ENCODE peak calls at places on chromosomes 5 and 9, in nine cellular contexts. E, G, Q, A, T, Z, J, M and L are unnamed samples. For H3K9me3, the result is how much of the 10 kb centered on the place peaks cover.

GRCh38 chr5:107519900-107520354 is 150.8 kb downstream of the EFNA5 start:
- DNase-seq in E (no peak), G (no peak), Q (no peak), A (no peak), T (no peak), Z (peak), J (peak), M (no peak), L (no peak)

GRCh38 chr9:135726138-135726853 is 24.3 kb downstream of the KCNT1 start:
- DNase-seq in E (no peak), G (no peak), Q (no peak), A (no peak), T (no peak), Z (no peak), J (no peak), M (no peak), L (no peak)

GRCh38 chr9:15373201-15373530 is 49.5 kb upstream of the SNAPC3 start:
- DNase-seq in E (no peak), G (no peak), Q (no peak), A (no peak), T (no peak), Z (no peak), J (no peak), M (no peak), L (no peak)

GRCh38 chr9:7467186-7467585 is 332.4 kb downstream of the DMAC1 start:
- DNase-seq in E (no peak), G (no peak), Q (no peak), A (no peak), T (no peak), Z (no peak), J (no peak), M (no peak), L (no peak)

GRCh38 chr5:148005788-148006520 is 57.8 kb upstream of the SPINK5 start:
- DNase-seq in E (no peak), G (no peak), Q (no peak), A (no peak), T (no peak), Z (no peak), J (no peak), M (peak), L (no peak)

GRCh38 chr9:138116521-138116920 is 238.9 kb downstream of the CACNA1B start:
- DNase-seq in E (no peak), G (no peak), Q (no peak), A (no peak), T (no peak), Z (peak), J (no peak), M (no peak), L (no peak)

GRCh38 chr9:130328349-130328801 is 62.8 kb downstream of the HMCN2 start:
- DNase-seq in E (peak), G (no peak), Q (no peak), A (peak), T (peak), Z (no peak), J (no peak), M (no peak), L (peak)

GRCh38 chr5:105168806-105169205 is 1606.2 kb upstream of the NUDT12 start:
- DNase-seq in E (no peak), G (no peak), Q (no peak), A (no peak), T (no peak), Z (no peak), J (no peak), M (no peak), L (no peak)

GRCh38 chr9:115292584-115293271 is 174.8 kb upstream of the TNC start:
- DNase-seq in E (no peak), G (no peak), Q (no peak), A (no peak), T (no peak), Z (no peak), J (no peak), M (no peak), L (no peak)

GRCh38 chr9:115295749-115296148 is 177.8 kb upstream of the TNC start:
- DNase-seq in E (no peak), G (no peak), Q (no peak), A (no peak), T (no peak), Z (no peak), J (no peak), M (no peak), L (no peak)

GRCh38 chr9:115300896-115301295 is 182.9 kb upstream of the TNC start:
- DNase-seq in E (no peak), G (no peak), Q (no peak), A (no peak), T (no peak), Z (no peak), J (no peak), M (no peak), L (no peak)

GRCh38 chr9:115300116-115300515 is 182.2 kb upstream of the TNC start:
- DNase-seq in E (no peak), G (no peak), Q (no peak), A (no peak), T (no peak), Z (no peak), J (no peak), M (no peak), L (no peak)

GRCh38 chr9:115296831-115297565 is 179.0 kb upstream of the TNC start:
- DNase-seq in E (no peak), G (no peak), Q (no peak), A (no peak), T (no peak), Z (no peak), J (no peak), M (no peak), L (no peak)
- H3K9me3 ChIP-seq in E (under half), G (under half), Q (under half), A (under half), T (under half), Z (under half), J (under half), M (under half), L (under half)

GRCh38 chr5:129249891-129250290 is 155.3 kb downstream of the ISOC1 start:
- DNase-seq in E (no peak), G (no peak), Q (no peak), A (no peak), T (no peak), Z (no peak), J (no peak), M (no peak), L (no peak)
- TF ChIP-seq EP300 in E (no peak), G (no peak), Q (no peak), A (no peak), T (no peak), Z (no peak), J (no peak), M (no peak), L (no peak)

DNA sequence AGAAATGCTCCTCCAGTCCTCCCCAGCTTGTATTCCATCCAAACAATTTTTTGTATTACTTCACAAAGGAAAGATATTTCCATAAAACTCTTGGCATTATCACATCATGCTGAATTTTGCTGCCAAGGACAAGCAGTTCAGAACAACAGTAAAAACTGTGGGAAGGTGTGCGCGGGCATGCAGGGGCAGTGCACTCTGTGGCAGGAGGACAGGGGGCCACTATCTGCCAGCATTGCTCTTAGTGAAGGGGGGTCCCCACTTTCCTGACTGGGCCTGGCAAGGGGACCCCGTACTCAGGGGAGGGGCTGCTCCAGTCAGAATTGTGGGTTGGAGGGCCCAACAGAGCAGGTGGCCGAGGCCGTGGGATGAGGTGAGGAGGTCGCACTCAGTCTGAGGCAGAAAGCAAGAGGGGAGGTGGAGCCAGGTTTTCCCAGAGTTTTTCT is 32.8 kb downstream of the ANGPTL2 start:
- DNase-seq in E (peak), G (no peak), Q (no peak), A (peak), T (no peak), Z (no peak), J (no peak), M (no peak), L (no peak)
- H3K27ac ChIP-seq in E (peak), G (no peak), Q (peak), A (peak), T (no peak), Z (no peak), J (no peak), M (no peak), L (peak)

GRCh38 chr9:40911647-40912046 is 216.8 kb downstream of the FOXD4L6 start:
- DNase-seq in E (no peak), G (no peak), Q (no peak), A (no peak), T (no peak), Z (no peak), J (no peak), M (no peak), L (peak)

GRCh38 chr9:40913928-40914673 is 214.4 kb downstream of the FOXD4L6 start:
- DNase-seq in E (no peak), G (no peak), Q (no peak), A (no peak), T (no peak), Z (no peak), J (no peak), M (no peak), L (peak)

GRCh38 chr9:40907657-40908624 is 220.5 kb downstream of the FOXD4L6 start:
- DNase-seq in E (no peak), G (no peak), Q (no peak), A (no peak), T (no peak), Z (no peak), J (no peak), M (no peak), L (peak)

GRCh38 chr9:40913096-40913719 is 215.3 kb downstream of the FOXD4L6 start:
- DNase-seq in E (no peak), G (no peak), Q (no peak), A (no peak), T (no peak), Z (no peak), J (no peak), M (no peak), L (peak)

GRCh38 chr9:40909821-40910220 is 218.7 kb downstream of the FOXD4L6 start:
- DNase-seq in E (no peak), G (no peak), Q (no peak), A (no peak), T (no peak), Z (no peak), J (no peak), M (no peak), L (no peak)
- H3K9me3 ChIP-seq in E (half or more), G (half or more), Q (half or more), A (under half), T (half or more), Z (under half), J (under half), M (half or more), L (half or more)